ENCODE peak calls at places on chromosomes 1 and 21, in five cellular contexts. F, D, X, R and L are unnamed samples.

GRCh38 chr1:43990271-43991199 is 864 bp upstream of the CCDC24 start:
- DNase-seq in F (no peak), X (no peak), R (no peak), D (no peak), L (no peak)

GRCh38 chr1:63317007-63317813 is 5.2 kb upstream of the FOXD3 start:
- DNase-seq in R (no peak), D (peak; percentile 59), X (peak; percentile 81), F (peak; percentile 18), L (peak; percentile 66)

GRCh38 chr1:182259229-182259872 is 132.2 kb downstream of the GLUL start:
- DNase-seq in D (peak; percentile 32), F (peak; percentile 16), X (peak; percentile 70), R (no peak), L (peak; percentile 13)

GRCh38 chr1:168431882-168432281 is 111.9 kb downstream of the XCL2 start:
- DNase-seq in R (no peak), F (no peak), D (no peak), X (no peak), L (no peak)

GRCh38 chr1:154725841-154726240 is 117.9 kb upstream of the ADAR start:
- DNase-seq in D (no peak), F (no peak), R (no peak), X (no peak), L (no peak)

GRCh38 chr1:55970711-55971110 is 608.7 kb downstream of the PLPP3 start:
- DNase-seq in R (no peak), D (no peak), X (no peak), F (peak; percentile 97), L (peak; percentile 26)

GRCh38 chr1:25487628-25488027 is 55.8 kb upstream of the LDLRAP1 start:
- DNase-seq in R (no peak), X (no peak), D (peak; percentile 51), F (no peak), L (no peak)

GRCh38 chr1:61459345-61459744 is 265.6 kb downstream of the TM2D1 start:
- DNase-seq in D (no peak), X (no peak), R (no peak), F (no peak), L (no peak)

GRCh38 chr1:204866051-204866596 is 4.5 kb upstream of the NFASC start:
- DNase-seq in F (no peak), X (no peak), R (no peak), D (no peak), L (no peak)

GRCh38 chr1:154352581-154353459 is 27.5 kb downstream of the ATP8B2 start:
- DNase-seq in D (peak; percentile 56), R (no peak), F (no peak), X (peak; percentile 73), L (peak; percentile 60)

GRCh38 chr1:184843732-184844495 is 89.3 kb upstream of the EDEM3 start:
- DNase-seq in F (no peak), D (peak; percentile 58), R (no peak), X (peak; percentile 65), L (no peak)

GRCh38 chr1:3564921-3565831 is 46.1 kb downstream of the MEGF6 start:
- DNase-seq in X (peak; percentile 69), R (peak; percentile 31), F (no peak), D (peak; percentile 40), L (peak; percentile 25)

GRCh38 chr1:221098462-221099406 is 219.5 kb downstream of the HLX start:
- DNase-seq in F (no peak), D (no peak), R (no peak), X (no peak), L (peak; percentile 53)

GRCh38 chr1:194241215-194241614 is 1054.8 kb upstream of the B3GALT2 start:
- DNase-seq in D (no peak), X (no peak), F (no peak), R (no peak), L (no peak)

GRCh38 chr1:221392453-221392852 is 349.4 kb downstream of the DUSP10 start:
- DNase-seq in X (no peak), R (no peak), F (peak; percentile 78), D (no peak), L (peak; percentile 91)

GRCh38 chr1:68049941-68050878 is at the start of gene DIRAS3:
- DNase-seq in X (no peak), R (no peak), D (no peak), F (no peak), L (peak; percentile 53)

GRCh38 chr1:167697667-167698141 is 24.1 kb upstream of the MPZL1 start:
- DNase-seq in F (no peak), D (no peak), R (no peak), X (no peak), L (no peak)

GRCh38 chr1:158037876-158038359 is 44.5 kb downstream of the KIRREL1 start:
- DNase-seq in X (no peak), F (peak; percentile 39), D (no peak), R (no peak), L (peak; percentile 67)

GRCh38 chr1:156659994-156660751 is 17.0 kb downstream of the NES start:
- DNase-seq in D (peak; percentile 94), F (peak; percentile 97), R (peak; percentile 95), X (peak; percentile 99), L (peak; percentile 97)

GRCh38 chr1:241950390-241950789 is 7.2 kb upstream of the BECN2 start:
- DNase-seq in R (no peak), X (no peak), F (peak; percentile 79), D (no peak), L (no peak)

GRCh38 chr1:151581446-151581845 is 30.4 kb upstream of the SNX27 start:
- DNase-seq in F (no peak), D (no peak), X (no peak), R (no peak), L (no peak)

GRCh38 chr1:111576547-111576946 is 43.0 kb upstream of the RAP1A start:
- DNase-seq in F (no peak), D (no peak), R (no peak), X (no peak), L (no peak)

GRCh38 chr1:241730031-241730430 is 78.0 kb downstream of the WDR64 start:
- DNase-seq in D (no peak), F (no peak), X (no peak), R (no peak), L (no peak)

GRCh38 chr21:45482899-45483821 is 59.1 kb downstream of the SLC19A1 start:
- DNase-seq in R (no peak), F (no peak), D (peak; percentile 57), X (peak; percentile 78), L (no peak)

GRCh38 chr1:54463259-54464030 is 57.3 kb upstream of the SSBP3 start:
- DNase-seq in X (no peak), D (no peak), R (no peak), F (no peak), L (no peak)

GRCh38 chr1:65069186-65069585 is 78.8 kb upstream of the AK4 start:
- DNase-seq in F (no peak), X (no peak), D (peak; percentile 52), R (no peak), L (no peak)

GRCh38 chr1:205664399-205665108 is 15.8 kb downstream of the SLC45A3 start:
- DNase-seq in X (no peak), R (no peak), F (no peak), D (no peak), L (peak; percentile 40)